ENCODE peak calls at places on chromosomes 1 and 21, in nine cellular contexts. K, M, N, G, C, R, W, T and H are unnamed samples.

GRCh38 chr1:178607718-178608408 is 95.0 kb downstream of the TEX35 start:
- DNase-seq in G (no peak), N (no peak), K (no peak), T (no peak), C (peak), R (no peak), M (no peak), W (no peak), H (no peak)

GRCh38 chr1:234849824-234850223 is 239.8 kb upstream of the IRF2BP2 start:
- DNase-seq in N (no peak), M (no peak), T (no peak), R (no peak), W (no peak), G (no peak), C (no peak), K (no peak), H (no peak)

GRCh38 chr1:247357781-247358211 is 26.1 kb upstream of the ZNF496 start:
- DNase-seq in W (peak), K (no peak), T (no peak), C (peak), N (no peak), G (no peak), R (no peak), M (peak), H (no peak)

GRCh38 chr21:14982336-14982735 is 82.5 kb downstream of the NRIP1 start:
- DNase-seq in C (no peak), G (no peak), W (no peak), M (no peak), R (no peak), N (no peak), T (no peak), K (no peak), H (no peak)

GRCh38 chr1:31010081-31010989 is 55.2 kb downstream of the PUM1 start:
- DNase-seq in W (peak), K (no peak), C (peak), M (no peak), R (no peak), N (peak), G (no peak), T (no peak), H (no peak)

GRCh38 chr1:37691497-37692077 is 729 bp upstream of the CDCA8 start:
- DNase-seq in W (peak), M (no peak), N (no peak), R (peak), C (peak), T (peak), K (peak), G (no peak), H (no peak)

GRCh38 chr1:203323587-203323986 is 18.3 kb downstream of the BTG2 start:
- DNase-seq in T (no peak), R (no peak), C (no peak), G (no peak), K (no peak), M (no peak), N (no peak), W (no peak), H (no peak)

GRCh38 chr1:103372866-103373265 is 152.6 kb upstream of the RNPC3 start:
- DNase-seq in R (no peak), W (no peak), N (no peak), M (no peak), T (no peak), K (no peak), G (no peak), C (no peak), H (no peak)

GRCh38 chr21:44253832-44254700 is 7.6 kb downstream of the DNMT3L start:
- DNase-seq in W (no peak), T (no peak), M (no peak), K (no peak), N (no peak), G (no peak), C (no peak), R (no peak), H (no peak)

GRCh38 chr1:96710708-96711477 is 10.7 kb upstream of the PTBP2 start:
- DNase-seq in M (no peak), W (peak), N (no peak), G (no peak), R (no peak), K (no peak), T (no peak), C (no peak), H (no peak)

GRCh38 chr1:44031900-44032817 is 897 bp upstream of the SLC6A9 start:
- DNase-seq in R (no peak), K (no peak), M (no peak), C (no peak), N (no peak), T (no peak), G (no peak), W (no peak), H (no peak)

GRCh38 chr1:226268421-226269124 is 40.4 kb downstream of the LIN9 start:
- DNase-seq in M (no peak), C (no peak), K (no peak), W (peak), G (no peak), N (peak), R (no peak), T (no peak), H (no peak)

GRCh38 chr1:178417858-178418257 is 78.9 kb downstream of the CLEC20A start:
- DNase-seq in W (peak), T (no peak), M (no peak), R (peak), N (peak), C (no peak), G (no peak), K (no peak), H (no peak)

GRCh38 chr1:85596947-85597346 is 16.4 kb downstream of the CCN1 start:
- DNase-seq in K (no peak), G (no peak), W (no peak), R (no peak), N (no peak), T (no peak), M (no peak), C (no peak), H (no peak)

GRCh38 chr1:219555031-219555667 is 57.8 kb downstream of the ZC3H11B start:
- DNase-seq in M (no peak), W (peak), T (no peak), R (peak), G (no peak), C (no peak), N (peak), K (no peak), H (no peak)

GRCh38 chr1:68121536-68121935 is 71.1 kb upstream of the DIRAS3 start:
- DNase-seq in M (peak), N (peak), W (peak), K (no peak), C (no peak), G (no peak), R (no peak), T (no peak), H (no peak)

GRCh38 chr1:213986020-213986924 is 1.5 kb upstream of the PROX1 start:
- DNase-seq in R (no peak), G (no peak), C (no peak), K (peak), M (no peak), T (no peak), N (no peak), W (no peak), H (no peak)

GRCh38 chr1:236058141-236058626 is 6.7 kb downstream of the NID1 start:
- DNase-seq in K (no peak), C (no peak), G (no peak), M (peak), T (no peak), N (no peak), W (no peak), R (no peak), H (no peak)

GRCh38 chr1:231420959-231421615 is 1.0 kb downstream of the EGLN1 start:
- DNase-seq in G (peak), T (peak), M (no peak), W (no peak), K (no peak), C (peak), N (no peak), R (no peak), H (no peak)

GRCh38 chr1:99535470-99536164 is 110.3 kb upstream of the PALMD start:
- DNase-seq in M (no peak), K (no peak), N (no peak), T (no peak), R (no peak), C (no peak), G (no peak), W (peak), H (no peak)

GRCh38 chr1:118974641-118975040 is 13.5 kb downstream of the TBX15 start:
- DNase-seq in C (no peak), N (no peak), G (no peak), R (no peak), K (no peak), T (no peak), W (no peak), M (no peak), H (no peak)

GRCh38 chr1:23057301-23057700 is 38.0 kb downstream of the KDM1A start:
- DNase-seq in K (no peak), R (no peak), G (no peak), T (no peak), N (no peak), W (no peak), C (no peak), M (no peak), H (no peak)

GRCh38 chr1:180002437-180002836 is 47.8 kb downstream of the CEP350 start:
- DNase-seq in M (no peak), R (no peak), G (no peak), C (no peak), N (no peak), W (peak), K (no peak), T (no peak), H (no peak)

GRCh38 chr1:161934278-161934608 is 89.4 kb downstream of the OLFML2B start:
- DNase-seq in K (no peak), N (no peak), R (no peak), T (no peak), W (no peak), G (no peak), C (no peak), M (no peak), H (no peak)

GRCh38 chr1:20093940-20094391 is 24.0 kb downstream of the PLA2G5 start:
- DNase-seq in W (peak), C (no peak), K (no peak), G (no peak), R (no peak), M (no peak), N (no peak), T (no peak), H (no peak)

GRCh38 chr1:243917177-243917862 is 67.3 kb upstream of the AKT3 start:
- DNase-seq in T (peak), M (peak), N (peak), K (no peak), R (no peak), G (no peak), C (peak), W (peak), H (no peak)

GRCh38 chr1:40679165-40679953 is 12.1 kb upstream of the NFYC start:
- DNase-seq in C (no peak), M (no peak), N (no peak), K (no peak), T (no peak), W (no peak), R (no peak), G (no peak), H (no peak)

GRCh38 chr1:39900662-39901485 is 843 bp downstream of the MYCL start:
- DNase-seq in R (no peak), G (peak), K (no peak), T (no peak), N (no peak), C (no peak), W (no peak), M (no peak), H (no peak)

GRCh38 chr1:226619031-226619430 is 70.5 kb downstream of the STUM start:
- DNase-seq in C (no peak), K (no peak), M (no peak), R (no peak), W (no peak), T (no peak), G (no peak), N (no peak), H (no peak)

GRCh38 chr1:15453773-15454172 is 2.8 kb upstream of the CELA2A start:
- DNase-seq in T (no peak), K (no peak), R (no peak), N (no peak), M (no peak), W (no peak), G (no peak), C (no peak), H (no peak)

GRCh38 chr1:107298526-107298925 is 157.7 kb downstream of the NTNG1 start:
- DNase-seq in W (no peak), T (no peak), R (no peak), N (no peak), C (no peak), K (no peak), M (no peak), G (no peak), H (no peak)